ENCODE peak calls at places on chromosomes 5 and 9, in four cellular contexts. K, C, M and I are unnamed samples.

GRCh38 chr5:98504488-98504887 is 269.0 kb upstream of the RGMB start:
- DNase-seq in K (no peak), C (no peak), M (no peak), I (no peak)

GRCh38 chr5:34563951-34564705 is 92.0 kb upstream of the RAI14 start:
- DNase-seq in K (no peak), C (peak; percentile 75), M (no peak), I (no peak)

GRCh38 chr9:124800306-124801259 is 23.6 kb downstream of the OLFML2A start:
- DNase-seq in K (no peak), C (peak; percentile 47), M (no peak), I (peak; percentile 63)

GRCh38 chr5:463952-464351 is 21.0 kb downstream of the EXOC3 start:
- DNase-seq in K (no peak), C (no peak), M (no peak), I (no peak)

GRCh38 chr9:97038551-97038908 is 412 bp downstream of the CTSV start:
- DNase-seq in K (no peak), C (no peak), M (no peak), I (no peak)

GRCh38 chr5:119335261-119335677 is 20.6 kb upstream of the TNFAIP8 start:
- DNase-seq in K (no peak), C (no peak), M (no peak), I (no peak)

GRCh38 chr5:61933787-61934626 is 372.0 kb upstream of the KIF2A start:
- DNase-seq in K (peak; percentile 23), C (peak; percentile 29), M (no peak), I (peak; percentile 55)

GRCh38 chr5:82384025-82384750 is 106.0 kb upstream of the RPS23 start:
- DNase-seq in K (no peak), C (no peak), M (no peak), I (no peak)

GRCh38 chr5:96245401-96246091 is 187.5 kb downstream of the PCSK1 start:
- DNase-seq in K (no peak), C (peak; percentile 19), M (no peak), I (no peak)

GRCh38 chr5:76152161-76152560 is 69.0 kb downstream of the SV2C start:
- DNase-seq in K (no peak), C (no peak), M (no peak), I (peak; percentile 58)

GRCh38 chr5:84086517-84086916 is 298.2 kb downstream of the EDIL3 start:
- DNase-seq in K (no peak), C (peak; percentile 48), M (no peak), I (no peak)

GRCh38 chr9:111963995-111964394 is 67.4 kb downstream of the UGCG start:
- DNase-seq in K (peak; percentile 28), C (no peak), M (no peak), I (no peak)

GRCh38 chr5:122463221-122463620 is 151.2 kb downstream of the SNCAIP start:
- DNase-seq in K (no peak), C (peak; percentile 87), M (no peak), I (no peak)

GRCh38 chr9:16450578-16450977 is 419.9 kb downstream of the BNC2 start:
- DNase-seq in K (no peak), C (no peak), M (no peak), I (no peak)

GRCh38 chr5:36359267-36359666 is 57.6 kb upstream of the RANBP3L start:
- DNase-seq in K (no peak), C (no peak), M (no peak), I (no peak)

GRCh38 chr9:3828495-3828894 is 302.7 kb upstream of the RFX3 start:
- DNase-seq in K (no peak), C (peak; percentile 67), M (no peak), I (no peak)

GRCh38 chr9:133335924-133336811 is at the start of gene SURF6:
- DNase-seq in K (peak; percentile 89), C (peak; percentile 81), M (no peak), I (peak; percentile 89)

GRCh38 chr5:148342371-148343048 is 7.2 kb downstream of the SPINK9 start:
- DNase-seq in K (no peak), C (no peak), M (no peak), I (no peak)

GRCh38 chr5:150395690-150395979 is 17.1 kb downstream of the CD74 start:
- DNase-seq in K (no peak), C (no peak), M (no peak), I (no peak)

GRCh38 chr9:95575796-95576195 is 59.0 kb upstream of the PTCH1 start:
- DNase-seq in K (no peak), C (no peak), M (no peak), I (no peak)

GRCh38 chr9:20087481-20087880 is 298.6 kb upstream of the SLC24A2 start:
- DNase-seq in K (no peak), C (peak; percentile 6), M (no peak), I (no peak)

GRCh38 chr5:79759436-79759835 is 69.8 kb downstream of the CMYA5 start:
- DNase-seq in K (no peak), C (peak; percentile 74), M (no peak), I (no peak)

GRCh38 chr5:134148986-134149539 is 27.7 kb downstream of the SKP1 start:
- DNase-seq in K (no peak), C (no peak), M (no peak), I (no peak)
- H3K27ac ChIP-seq in K (no peak overlapping the region), C (no peak overlapping the region), M (no peak overlapping the region), I (no peak overlapping the region)

DNA sequence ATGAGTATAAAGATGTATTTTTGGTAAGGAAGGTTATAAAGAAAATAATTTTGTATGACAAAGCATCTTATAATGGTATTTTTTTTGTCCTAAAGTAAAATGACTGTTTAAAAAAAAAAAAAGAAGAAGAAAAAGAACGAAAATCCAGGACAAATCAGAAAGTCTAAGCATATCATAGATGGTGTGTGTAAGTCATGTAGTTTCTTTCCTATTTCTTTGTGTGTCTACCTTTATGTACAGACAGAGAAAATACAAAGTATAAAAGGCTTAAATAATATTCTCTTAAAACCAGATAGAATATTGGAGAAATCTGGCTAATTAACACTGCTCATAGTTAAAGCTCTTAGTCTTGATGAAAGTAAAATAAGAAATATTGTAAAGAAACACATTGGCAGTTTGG is 7.7 kb downstream of the RIGI start:
- DNase-seq in K (no peak), C (no peak), M (no peak), I (no peak)
- H3K9me1 ChIP-seq in K (no peaks in the 10 kb centered on the region), C (no peaks in the 10 kb centered on the region), M (no peaks in the 10 kb centered on the region), I (no peaks in the 10 kb centered on the region)

GRCh38 chr5:159098285-159099048 is 1.2 kb downstream of the EBF1 start:
- DNase-seq in K (no peak), C (no peak), M (no peak), I (no peak)
- H3K27ac ChIP-seq in K (no peak overlapping the region), C (peak overlapping the region; percentile 80), M (no peak overlapping the region), I (no peak overlapping the region)

GRCh38 chr5:173703466-173703865 is 87.0 kb upstream of the BOD1 start:
- DNase-seq in K (no peak), C (no peak), M (no peak), I (no peak)

GRCh38 chr5:173704615-173705511 is 88.4 kb upstream of the BOD1 start:
- DNase-seq in K (no peak), C (no peak), M (no peak), I (no peak)

GRCh38 chr5:173706700-173707099 is 90.2 kb upstream of the BOD1 start:
- DNase-seq in K (no peak), C (no peak), M (no peak), I (no peak)

GRCh38 chr5:173707392-173707791 is 90.9 kb upstream of the BOD1 start:
- DNase-seq in K (no peak), C (peak; percentile 44), M (no peak), I (no peak)

GRCh38 chr5:173705512-173705825 is 89.0 kb upstream of the BOD1 start:
- DNase-seq in K (no peak), C (no peak), M (no peak), I (no peak)
- H3K9me1 ChIP-seq in K (no peaks in the 10 kb centered on the region), C (no peaks in the 10 kb centered on the region), M (no peaks in the 10 kb centered on the region), I (no peaks in the 10 kb centered on the region)

GRCh38 chr9:34431661-34432060 is 26.7 kb downstream of the FAM219A start:
- DNase-seq in K (no peak), C (no peak), M (no peak), I (no peak)
- H3K27ac ChIP-seq in K (no peak overlapping the region), C (no peak overlapping the region), M (no peak overlapping the region), I (no peak overlapping the region)

GRCh38 chr9:91533382-91533781 is 109.8 kb upstream of the NFIL3 start:
- DNase-seq in K (no peak), C (no peak), M (no peak), I (no peak)

GRCh38 chr9:91530829-91531228 is 107.2 kb upstream of the NFIL3 start:
- DNase-seq in K (no peak), C (peak; percentile 43), M (no peak), I (no peak)

GRCh38 chr9:91534374-91534773 is 110.7 kb upstream of the NFIL3 start:
- DNase-seq in K (no peak), C (peak; percentile 72), M (no peak), I (no peak)

GRCh38 chr9:91536211-91536691 is 112.6 kb upstream of the NFIL3 start:
- DNase-seq in K (no peak), C (peak; percentile 90), M (no peak), I (no peak)

GRCh38 chr9:91532325-91532724 is 108.7 kb upstream of the NFIL3 start:
- DNase-seq in K (no peak), C (peak; percentile 27), M (no peak), I (no peak)
- H3K9me1 ChIP-seq in K (no peaks in the 10 kb centered on the region), C (peaks cover 15% of the 10 kb centered on the region), M (no peaks in the 10 kb centered on the region), I (no peaks in the 10 kb centered on the region)

DNA sequence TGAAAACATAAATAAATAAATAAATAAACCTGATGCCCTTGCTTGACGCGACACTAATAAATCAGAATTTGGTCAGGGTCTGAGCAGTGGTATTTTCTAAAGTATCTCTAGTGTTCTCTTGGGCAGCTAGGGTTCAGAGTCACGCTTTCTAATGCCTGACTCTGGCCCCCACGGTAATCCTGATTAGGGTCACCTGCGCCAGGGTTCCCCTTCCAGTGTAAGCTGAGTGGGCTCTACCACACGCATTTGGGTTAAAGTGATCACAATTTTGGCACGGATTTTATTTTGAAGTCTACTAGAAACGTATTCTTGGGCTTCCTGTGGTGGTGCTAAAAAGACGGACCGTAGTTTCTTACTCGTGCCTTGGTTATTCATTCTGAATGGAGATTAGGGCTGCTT is 651 bp downstream of the TTC1 start:
- DNase-seq in K (peak; percentile 15), C (no peak), M (no peak), I (no peak)
- H3K27ac ChIP-seq in K (peak overlapping the region; percentile 89), C (peak overlapping the region; percentile 25), M (peak overlapping the region; percentile 83), I (peak overlapping the region; percentile 89)

DNA sequence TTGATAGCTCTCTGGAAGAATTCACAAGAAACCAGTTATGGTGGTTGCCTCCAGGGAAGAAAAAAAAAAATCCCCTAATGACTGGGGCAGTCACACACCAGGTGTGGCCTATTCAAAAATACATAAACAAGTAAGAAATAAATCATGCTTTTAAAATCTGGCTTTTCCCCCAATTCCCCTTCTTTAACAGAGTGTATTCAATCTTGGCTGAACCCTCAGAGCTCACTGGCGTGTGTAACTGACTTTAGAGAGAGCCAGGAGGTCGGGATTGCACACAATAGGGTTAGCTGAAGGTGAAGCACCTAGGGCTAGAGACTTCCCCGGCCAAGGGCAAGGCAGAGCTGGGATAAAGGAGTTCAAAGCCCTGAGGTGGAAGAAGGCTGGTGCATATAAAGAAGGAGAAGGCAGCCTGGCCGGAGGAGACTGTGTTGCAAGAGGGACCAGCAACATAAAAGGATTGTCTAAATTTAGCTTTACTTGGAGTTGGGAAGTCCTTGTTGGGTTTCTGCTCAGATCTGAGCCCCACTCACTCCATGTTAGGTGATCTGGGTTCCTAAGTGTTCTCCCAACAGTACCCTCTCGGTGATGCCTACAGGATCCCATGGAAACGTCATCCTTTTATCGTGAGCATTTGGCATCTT is 19.7 kb downstream of the FNBP1 start:
- DNase-seq in K (no peak), C (no peak), M (no peak), I (no peak)
- H3K9me1 ChIP-seq in K (no peaks in the 10 kb centered on the region), C (peaks cover 6% of the 10 kb centered on the region), M (peaks cover 2% of the 10 kb centered on the region), I (no peaks in the 10 kb centered on the region)